ENCODE peak calls at places on chromosome 14, in six cellular contexts. H is GM23338, M is AG09309, X is neural progenitor cell, B is thoracic aorta, Q is AG10803. W is an unnamed sample.

GRCh38 chr14:104093366-104094055 is 8.0 kb downstream of the ASPG start:
- DNase-seq in H (no peak), M (no peak), X (no peak), B (no peak), Q (no peak), W (no peak)

GRCh38 chr14:100660498-100661339 is 66.0 kb upstream of the DLK1 start:
- DNase-seq in H (no peak), M (no peak), X (no peak), B (no peak), Q (no peak), W (no peak)

GRCh38 chr14:54627718-54628345 is 60.9 kb downstream of the SAMD4A start:
- DNase-seq in H (peak; percentile 70), M (no peak), X (peak; percentile 56), B (peak; percentile 47), Q (peak; percentile 77), W (no peak)

GRCh38 chr14:60848066-60848465 is 113.5 kb downstream of the MNAT1 start:
- DNase-seq in H (no peak), M (no peak), X (no peak), B (no peak), Q (no peak), W (no peak)

GRCh38 chr14:91250912-91251311 is 6.4 kb upstream of the GPR68 start:
- DNase-seq in H (no peak), M (no peak), X (no peak), B (no peak), Q (peak; percentile 76), W (no peak)

GRCh38 chr14:102775855-102776760 is 1.1 kb upstream of the TRAF3 start:
- DNase-seq in H (peak; percentile 40), M (no peak), X (no peak), B (no peak), Q (peak; percentile 69), W (peak; percentile 40)

GRCh38 chr14:93648440-93649168 is 139.7 kb downstream of the PRIMA1 start:
- DNase-seq in H (peak; percentile 77), M (no peak), X (peak; percentile 61), B (no peak), Q (no peak), W (no peak)

GRCh38 chr14:104138098-104138890 is at the start of gene KIF26A:
- DNase-seq in H (peak; percentile 75), M (no peak), X (peak; percentile 90), B (no peak), Q (no peak), W (no peak)

GRCh38 chr14:68715032-68715924 is 77.6 kb downstream of the ZFP36L1 start:
- DNase-seq in H (no peak), M (no peak), X (no peak), B (no peak), Q (peak; percentile 48), W (peak; percentile 56)
- TF ChIP-seq CTCF in H (peak; percentile 34), M (no peak), X (no peak), B (no peak), Q (no peak), W (no peak)

GRCh38 chr14:28375295-28375694 is 391.3 kb upstream of the FOXG1 start:
- DNase-seq in H (peak; percentile 76), M (no peak), X (peak; percentile 56), B (no peak), Q (no peak), W (no peak)
- TF ChIP-seq CTCF in H (peak; percentile 73), M (no peak), X (peak; percentile 64), B (no peak), Q (no peak), W (peak; percentile 42)

DNA sequence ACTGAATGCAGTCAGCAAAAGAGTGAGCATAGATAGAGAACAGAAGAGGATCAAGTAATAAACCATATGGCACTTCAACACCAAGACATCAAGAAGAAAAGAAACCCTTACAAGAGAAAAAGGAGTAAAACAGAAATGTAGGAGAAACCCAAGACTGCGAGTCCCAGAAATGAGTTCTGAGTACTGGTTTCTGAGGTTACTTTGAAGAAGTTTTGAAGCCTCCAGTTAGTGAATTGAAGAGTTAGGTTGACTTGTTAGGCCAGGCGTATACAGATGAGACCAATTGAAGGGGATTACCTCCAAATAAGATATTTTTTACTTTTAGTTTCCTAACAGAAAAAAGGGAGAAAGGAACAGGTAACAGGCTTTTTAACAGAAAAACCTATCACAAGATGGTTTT is 162.2 kb upstream of the SSTR1 start:
- DNase-seq in H (no peak), M (no peak), X (no peak), B (no peak), Q (no peak), W (no peak)
- TF ChIP-seq CTCF in H (no peak), M (no peak), X (no peak), B (no peak), Q (no peak), W (no peak)

GRCh38 chr14:21902561-21903199 is 229.1 kb upstream of the OR4E1 start:
- DNase-seq in H (no peak), M (no peak), X (no peak), B (no peak), Q (no peak), W (no peak)
- TF ChIP-seq CTCF in H (peak; percentile 27), M (no peak), X (peak; percentile 51), B (no peak), Q (no peak), W (no peak)

GRCh38 chr14:50262865-50263264 is 31.5 kb upstream of the SOS2 start:
- DNase-seq in H (no peak), M (no peak), X (no peak), B (no peak), Q (no peak), W (no peak)

GRCh38 chr14:50260072-50260471 is 28.7 kb upstream of the SOS2 start:
- DNase-seq in H (peak; percentile 30), M (no peak), X (no peak), B (no peak), Q (no peak), W (no peak)

GRCh38 chr14:50263321-50263720 is 31.9 kb upstream of the SOS2 start:
- DNase-seq in H (no peak), M (no peak), X (no peak), B (no peak), Q (no peak), W (no peak)

GRCh38 chr14:50257728-50258127 is 26.4 kb upstream of the SOS2 start:
- DNase-seq in H (no peak), M (no peak), X (no peak), B (no peak), Q (no peak), W (no peak)

DNA sequence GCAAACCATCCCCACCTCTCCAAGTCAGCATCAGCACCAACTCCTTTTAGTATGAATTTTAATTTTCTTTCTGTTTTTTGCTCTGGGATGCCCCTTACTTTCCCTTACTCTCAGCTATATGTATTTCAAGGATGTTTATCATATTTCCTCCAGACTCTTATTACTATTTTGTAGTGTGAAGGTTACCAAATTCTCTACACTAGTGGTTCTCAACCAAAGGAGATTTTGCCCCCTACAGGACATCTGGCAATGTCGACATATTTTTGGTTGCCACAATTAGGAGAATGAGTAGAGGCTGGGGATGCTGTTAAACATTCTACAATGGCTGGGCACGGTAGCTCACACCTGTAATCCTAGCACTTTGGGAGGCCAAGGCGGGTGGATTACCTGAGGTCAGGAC is 29.1 kb upstream of the SOS2 start:
- DNase-seq in H (peak; percentile 59), M (peak; percentile 3), X (peak; percentile 26), B (no peak), Q (peak; percentile 49), W (no peak)
- TF ChIP-seq CTCF in H (peak; percentile 60), M (peak; percentile 65), X (peak; percentile 48), B (peak; percentile 45), Q (peak; percentile 68), W (peak; percentile 44)

GRCh38 chr14:22379727-22380126 is 209.3 kb downstream of the DAD1 start:
- DNase-seq in H (no peak), M (no peak), X (no peak), B (no peak), Q (peak; percentile 54), W (no peak)

GRCh38 chr14:22370084-22370847 is 218.8 kb downstream of the DAD1 start:
- DNase-seq in H (no peak), M (no peak), X (no peak), B (peak; percentile 39), Q (peak; percentile 69), W (no peak)

GRCh38 chr14:22378181-22378580 is 210.8 kb downstream of the DAD1 start:
- DNase-seq in H (no peak), M (no peak), X (no peak), B (no peak), Q (no peak), W (no peak)

GRCh38 chr14:22380511-22381455 is 208.2 kb downstream of the DAD1 start:
- DNase-seq in H (no peak), M (no peak), X (no peak), B (no peak), Q (peak; percentile 19), W (no peak)

GRCh38 chr14:22375321-22375930 is 213.6 kb downstream of the DAD1 start:
- DNase-seq in H (peak; percentile 77), M (no peak), X (peak; percentile 67), B (no peak), Q (peak; percentile 38), W (no peak)
- TF ChIP-seq CTCF in H (peak; percentile 72), M (peak; percentile 53), X (peak; percentile 77), B (peak; percentile 43), Q (peak; percentile 65), W (peak; percentile 39)

GRCh38 chr14:88106377-88106776 is 101.4 kb downstream of the GPR65 start:
- DNase-seq in H (peak; percentile 11), M (no peak), X (no peak), B (no peak), Q (no peak), W (no peak)

GRCh38 chr14:88104710-88105109 is 99.8 kb downstream of the GPR65 start:
- DNase-seq in H (no peak), M (no peak), X (no peak), B (no peak), Q (no peak), W (no peak)
- TF ChIP-seq CTCF in H (no peak), M (no peak), X (no peak), B (no peak), Q (no peak), W (no peak)

GRCh38 chr14:49460647-49461046 is 125.5 kb downstream of the RPS29 start:
- DNase-seq in H (no peak), M (no peak), X (no peak), B (no peak), Q (no peak), W (no peak)

GRCh38 chr14:49461529-49462401 is 124.4 kb downstream of the RPS29 start:
- DNase-seq in H (peak; percentile 92), M (peak; percentile 53), X (peak; percentile 76), B (peak; percentile 15), Q (peak; percentile 77), W (peak; percentile 33)

GRCh38 chr14:49464885-49465284 is 121.3 kb downstream of the RPS29 start:
- DNase-seq in H (peak; percentile 79), M (no peak), X (peak; percentile 72), B (no peak), Q (no peak), W (no peak)

GRCh38 chr14:49467091-49467490 is 119.1 kb downstream of the RPS29 start:
- DNase-seq in H (no peak), M (no peak), X (no peak), B (no peak), Q (no peak), W (no peak)

GRCh38 chr14:49463146-49463545 is 123.0 kb downstream of the RPS29 start:
- DNase-seq in H (no peak), M (no peak), X (no peak), B (no peak), Q (no peak), W (no peak)
- TF ChIP-seq CTCF in H (no peak), M (no peak), X (no peak), B (no peak), Q (no peak), W (no peak)

GRCh38 chr14:31449971-31450610 is 7.2 kb downstream of the DTD2 start:
- DNase-seq in H (peak; percentile 28), M (no peak), X (peak; percentile 9), B (no peak), Q (peak; percentile 62), W (no peak)
- TF ChIP-seq CTCF in H (no peak), M (peak; percentile 43), X (peak; percentile 55), B (peak; percentile 63), Q (peak; percentile 70), W (peak; percentile 40)

W was measured in AG04449.